ENCODE peak calls at places on chromosomes 7 and 10, in seven cellular contexts. One of them, this sample, is unnamed.

GRCh38 chr7:22190736-22191135 is 166.2 kb downstream of the RAPGEF5 start:
- DNase-seq in mesenchymal stem cell: no peak
- DNase-seq in brain microvascular endothelial cell: no peak
- DNase-seq in pancreas: no peak
- DNase-seq in IMR-90: no peak
- DNase-seq in GM12878: no peak
- DNase-seq in CD8-positive, alpha-beta T cell: no peak
- DNase-seq in this sample: no peak

GRCh38 chr7:45686441-45687184 is 112.4 kb downstream of the ADCY1 start:
- DNase-seq in mesenchymal stem cell: no peak
- DNase-seq in brain microvascular endothelial cell: no peak
- DNase-seq in pancreas: no peak
- DNase-seq in IMR-90: no peak
- DNase-seq in GM12878: no peak
- DNase-seq in CD8-positive, alpha-beta T cell: no peak
- DNase-seq in this sample: no peak

GRCh38 chr10:70925377-70926214 is 37.2 kb upstream of the PCBD1 start:
- DNase-seq in mesenchymal stem cell: peak
- DNase-seq in brain microvascular endothelial cell: no peak
- DNase-seq in pancreas: no peak
- DNase-seq in IMR-90: no peak
- DNase-seq in GM12878: no peak
- DNase-seq in CD8-positive, alpha-beta T cell: peak
- DNase-seq in this sample: peak

GRCh38 chr10:127834221-127834620 is 58.5 kb downstream of the CLRN3 start:
- DNase-seq in mesenchymal stem cell: no peak
- DNase-seq in brain microvascular endothelial cell: no peak
- DNase-seq in pancreas: no peak
- DNase-seq in IMR-90: no peak
- DNase-seq in GM12878: no peak
- DNase-seq in CD8-positive, alpha-beta T cell: no peak
- DNase-seq in this sample: no peak

GRCh38 chr10:91409069-91409868 is 875 bp upstream of the HECTD2 start:
- DNase-seq in mesenchymal stem cell: peak
- DNase-seq in brain microvascular endothelial cell: peak
- DNase-seq in pancreas: peak
- DNase-seq in IMR-90: peak
- DNase-seq in GM12878: no peak
- DNase-seq in CD8-positive, alpha-beta T cell: no peak
- DNase-seq in this sample: peak

GRCh38 chr10:123443924-123444323 is 222.2 kb upstream of the GPR26 start:
- DNase-seq in mesenchymal stem cell: no peak
- DNase-seq in brain microvascular endothelial cell: no peak
- DNase-seq in pancreas: no peak
- DNase-seq in IMR-90: no peak
- DNase-seq in GM12878: no peak
- DNase-seq in CD8-positive, alpha-beta T cell: no peak
- DNase-seq in this sample: no peak

GRCh38 chr7:4700577-4701235 is 18.6 kb downstream of the FOXK1 start:
- DNase-seq in mesenchymal stem cell: peak
- DNase-seq in brain microvascular endothelial cell: peak
- DNase-seq in pancreas: no peak
- DNase-seq in IMR-90: peak
- DNase-seq in GM12878: no peak
- DNase-seq in CD8-positive, alpha-beta T cell: no peak
- DNase-seq in this sample: no peak

GRCh38 chr7:116672596-116673503 is 854 bp downstream of the MET start:
- DNase-seq in mesenchymal stem cell: peak
- DNase-seq in brain microvascular endothelial cell: no peak
- DNase-seq in pancreas: peak
- DNase-seq in IMR-90: peak
- DNase-seq in GM12878: no peak
- DNase-seq in CD8-positive, alpha-beta T cell: no peak
- DNase-seq in this sample: peak

GRCh38 chr10:22631185-22631584 is 83.2 kb downstream of the PIP4K2A start:
- DNase-seq in mesenchymal stem cell: no peak
- DNase-seq in brain microvascular endothelial cell: no peak
- DNase-seq in pancreas: no peak
- DNase-seq in IMR-90: no peak
- DNase-seq in GM12878: no peak
- DNase-seq in CD8-positive, alpha-beta T cell: no peak
- DNase-seq in this sample: no peak

GRCh38 chr7:83579740-83580139 is 69.2 kb downstream of the SEMA3E start:
- DNase-seq in mesenchymal stem cell: peak
- DNase-seq in brain microvascular endothelial cell: no peak
- DNase-seq in pancreas: no peak
- DNase-seq in IMR-90: peak
- DNase-seq in GM12878: no peak
- DNase-seq in CD8-positive, alpha-beta T cell: no peak
- DNase-seq in this sample: no peak

GRCh38 chr10:100479059-100479458 is 16.2 kb downstream of the WNT8B start:
- DNase-seq in mesenchymal stem cell: no peak
- DNase-seq in brain microvascular endothelial cell: no peak
- DNase-seq in pancreas: no peak
- DNase-seq in IMR-90: no peak
- DNase-seq in GM12878: no peak
- DNase-seq in CD8-positive, alpha-beta T cell: no peak
- DNase-seq in this sample: no peak

GRCh38 chr7:148940702-148941597 is 56.9 kb upstream of the EZH2 start:
- DNase-seq in mesenchymal stem cell: peak
- DNase-seq in brain microvascular endothelial cell: peak
- DNase-seq in pancreas: peak
- DNase-seq in IMR-90: peak
- DNase-seq in GM12878: peak
- DNase-seq in CD8-positive, alpha-beta T cell: peak
- DNase-seq in this sample: peak

GRCh38 chr10:97279121-97279815 is 13.2 kb downstream of the ARHGAP19 start:
- DNase-seq in mesenchymal stem cell: peak
- DNase-seq in brain microvascular endothelial cell: peak
- DNase-seq in pancreas: no peak
- DNase-seq in IMR-90: peak
- DNase-seq in GM12878: no peak
- DNase-seq in CD8-positive, alpha-beta T cell: no peak
- DNase-seq in this sample: no peak

GRCh38 chr7:26553582-26553981 is 261.9 kb downstream of the SNX10 start:
- DNase-seq in mesenchymal stem cell: no peak
- DNase-seq in brain microvascular endothelial cell: no peak
- DNase-seq in pancreas: no peak
- DNase-seq in IMR-90: no peak
- DNase-seq in GM12878: no peak
- DNase-seq in CD8-positive, alpha-beta T cell: no peak
- DNase-seq in this sample: no peak

GRCh38 chr7:123643495-123644428 is 11.9 kb upstream of the LMOD2 start:
- DNase-seq in mesenchymal stem cell: peak
- DNase-seq in brain microvascular endothelial cell: peak
- DNase-seq in pancreas: no peak
- DNase-seq in IMR-90: peak
- DNase-seq in GM12878: no peak
- DNase-seq in CD8-positive, alpha-beta T cell: no peak
- DNase-seq in this sample: peak

GRCh38 chr7:832292-832967 is at the start of gene SUN1:
- DNase-seq in mesenchymal stem cell: peak
- DNase-seq in brain microvascular endothelial cell: peak
- DNase-seq in pancreas: no peak
- DNase-seq in IMR-90: peak
- DNase-seq in GM12878: peak
- DNase-seq in CD8-positive, alpha-beta T cell: no peak
- DNase-seq in this sample: no peak

DNA sequence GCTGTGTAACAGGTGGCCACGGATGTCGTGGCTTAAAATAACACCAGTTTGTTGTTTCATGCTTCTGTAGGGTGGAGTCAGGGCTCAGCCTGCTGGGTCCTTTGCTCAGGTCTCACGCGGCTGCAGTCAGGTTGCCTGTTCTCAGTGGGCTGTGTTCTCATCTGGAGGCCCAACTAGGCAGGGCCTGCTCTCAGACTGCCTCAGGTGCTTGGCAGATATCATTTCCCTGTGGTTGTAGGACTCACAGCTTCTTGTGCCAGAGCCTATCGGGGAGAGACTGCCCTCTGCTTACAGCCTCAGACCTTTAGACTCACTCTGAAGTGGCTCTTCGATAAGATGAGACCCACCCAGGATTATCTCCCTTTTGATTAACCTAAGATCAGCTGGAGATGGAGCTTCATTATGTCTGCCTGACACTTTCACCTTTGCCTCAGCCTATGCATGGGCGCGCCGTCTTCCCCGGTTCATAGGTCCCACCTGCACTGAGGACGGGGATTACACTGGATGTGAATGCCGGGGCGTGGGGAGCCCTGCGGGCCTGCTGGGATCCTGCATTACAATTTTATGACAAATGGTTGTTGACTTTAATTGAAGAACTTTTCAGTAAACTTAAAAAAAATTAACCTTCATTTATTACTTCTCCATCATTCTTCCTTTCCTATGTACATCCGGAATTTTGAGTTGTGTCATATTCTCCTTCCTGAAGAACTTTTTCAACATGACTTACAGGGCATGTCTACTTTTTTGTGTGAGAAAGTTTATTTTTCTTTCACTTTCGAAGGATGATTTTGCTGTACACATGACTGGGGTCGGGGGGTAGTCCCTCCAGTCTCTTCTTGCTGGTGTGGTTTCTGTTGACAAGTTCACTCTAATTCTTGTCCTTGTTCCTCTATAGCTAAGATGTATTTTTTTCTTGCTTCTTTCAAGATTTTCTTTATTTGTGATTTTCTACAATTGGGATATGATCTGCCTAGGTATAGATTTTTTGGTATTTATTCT is 55.5 kb downstream of the INPP5A start:
- DNase-seq in mesenchymal stem cell: no peak
- DNase-seq in brain microvascular endothelial cell: no peak
- DNase-seq in pancreas: no peak
- DNase-seq in IMR-90: no peak
- DNase-seq in GM12878: peak
- DNase-seq in CD8-positive, alpha-beta T cell: no peak
- DNase-seq in this sample: no peak
- H3K27ac ChIP-seq in mesenchymal stem cell: no peak
- H3K27ac ChIP-seq in brain microvascular endothelial cell: no peak
- H3K27ac ChIP-seq in pancreas: no peak
- H3K27ac ChIP-seq in IMR-90: no peak
- H3K27ac ChIP-seq in GM12878: peak
- H3K27ac ChIP-seq in CD8-positive, alpha-beta T cell: no peak
- H3K27ac ChIP-seq in this sample: no peak

GRCh38 chr10:34503704-34504103 is 311.4 kb downstream of the PARD3 start:
- DNase-seq in mesenchymal stem cell: no peak
- DNase-seq in brain microvascular endothelial cell: no peak
- DNase-seq in pancreas: no peak
- DNase-seq in IMR-90: no peak
- DNase-seq in GM12878: no peak
- DNase-seq in CD8-positive, alpha-beta T cell: no peak
- DNase-seq in this sample: no peak

GRCh38 chr10:34506773-34507172 is 308.3 kb downstream of the PARD3 start:
- DNase-seq in mesenchymal stem cell: no peak
- DNase-seq in brain microvascular endothelial cell: no peak
- DNase-seq in pancreas: no peak
- DNase-seq in IMR-90: no peak
- DNase-seq in GM12878: no peak
- DNase-seq in CD8-positive, alpha-beta T cell: no peak
- DNase-seq in this sample: no peak

GRCh38 chr10:34507217-34507616 is 307.9 kb downstream of the PARD3 start:
- DNase-seq in mesenchymal stem cell: no peak
- DNase-seq in brain microvascular endothelial cell: no peak
- DNase-seq in pancreas: no peak
- DNase-seq in IMR-90: no peak
- DNase-seq in GM12878: no peak
- DNase-seq in CD8-positive, alpha-beta T cell: no peak
- DNase-seq in this sample: no peak

GRCh38 chr10:34505338-34505737 is 309.8 kb downstream of the PARD3 start:
- DNase-seq in mesenchymal stem cell: no peak
- DNase-seq in brain microvascular endothelial cell: no peak
- DNase-seq in pancreas: no peak
- DNase-seq in IMR-90: no peak
- DNase-seq in GM12878: no peak
- DNase-seq in CD8-positive, alpha-beta T cell: no peak
- DNase-seq in this sample: no peak

DNA sequence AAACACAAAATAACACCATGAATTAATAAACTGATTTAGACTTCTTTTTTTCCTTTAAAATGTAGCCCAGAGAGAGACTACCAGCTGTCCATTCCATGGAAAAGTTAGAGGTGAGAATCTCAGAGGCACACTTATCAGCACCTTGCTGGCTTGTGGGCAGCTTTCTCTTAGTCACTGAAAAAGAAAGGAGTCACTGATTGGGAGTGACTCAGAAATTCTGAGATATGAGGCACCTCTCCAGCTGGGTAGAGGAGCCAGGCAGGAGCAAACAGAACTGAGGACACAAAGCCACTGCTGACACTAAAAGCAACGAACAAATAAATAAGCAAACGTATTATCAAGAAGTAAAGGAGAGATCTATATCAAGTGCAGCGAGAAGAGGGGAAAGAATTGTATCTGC is 310.6 kb downstream of the PARD3 start:
- DNase-seq in mesenchymal stem cell: peak
- DNase-seq in brain microvascular endothelial cell: peak
- DNase-seq in pancreas: peak
- DNase-seq in IMR-90: peak
- DNase-seq in GM12878: no peak
- DNase-seq in CD8-positive, alpha-beta T cell: no peak
- DNase-seq in this sample: no peak
- H3K27ac ChIP-seq in mesenchymal stem cell: peak
- H3K27ac ChIP-seq in brain microvascular endothelial cell: no peak
- H3K27ac ChIP-seq in pancreas: no peak
- H3K27ac ChIP-seq in IMR-90: no peak
- H3K27ac ChIP-seq in GM12878: no peak
- H3K27ac ChIP-seq in CD8-positive, alpha-beta T cell: no peak
- H3K27ac ChIP-seq in this sample: no peak

GRCh38 chr7:8133955-8134733 is 127.8 kb downstream of the ICA1 start:
- DNase-seq in mesenchymal stem cell: no peak
- DNase-seq in brain microvascular endothelial cell: no peak
- DNase-seq in pancreas: no peak
- DNase-seq in IMR-90: no peak
- DNase-seq in GM12878: peak
- DNase-seq in CD8-positive, alpha-beta T cell: no peak
- DNase-seq in this sample: no peak
- H3K27ac ChIP-seq in mesenchymal stem cell: peak
- H3K27ac ChIP-seq in brain microvascular endothelial cell: no peak
- H3K27ac ChIP-seq in pancreas: no peak
- H3K27ac ChIP-seq in IMR-90: no peak
- H3K27ac ChIP-seq in GM12878: peak
- H3K27ac ChIP-seq in CD8-positive, alpha-beta T cell: no peak
- H3K27ac ChIP-seq in this sample: no peak

GRCh38 chr7:90721869-90722431 is 125.8 kb downstream of the CDK14 start:
- DNase-seq in mesenchymal stem cell: no peak
- DNase-seq in brain microvascular endothelial cell: no peak
- DNase-seq in pancreas: no peak
- DNase-seq in IMR-90: no peak
- DNase-seq in GM12878: no peak
- DNase-seq in CD8-positive, alpha-beta T cell: no peak
- DNase-seq in this sample: no peak

GRCh38 chr7:90720970-90721768 is 125.0 kb downstream of the CDK14 start:
- DNase-seq in mesenchymal stem cell: peak
- DNase-seq in brain microvascular endothelial cell: peak
- DNase-seq in pancreas: peak
- DNase-seq in IMR-90: peak
- DNase-seq in GM12878: no peak
- DNase-seq in CD8-positive, alpha-beta T cell: no peak
- DNase-seq in this sample: peak

GRCh38 chr7:90726120-90726519 is 130.0 kb downstream of the CDK14 start:
- DNase-seq in mesenchymal stem cell: peak
- DNase-seq in brain microvascular endothelial cell: no peak
- DNase-seq in pancreas: no peak
- DNase-seq in IMR-90: peak
- DNase-seq in GM12878: no peak
- DNase-seq in CD8-positive, alpha-beta T cell: no peak
- DNase-seq in this sample: no peak

GRCh38 chr7:90723866-90724265 is 127.7 kb downstream of the CDK14 start:
- DNase-seq in mesenchymal stem cell: no peak
- DNase-seq in brain microvascular endothelial cell: no peak
- DNase-seq in pancreas: no peak
- DNase-seq in IMR-90: no peak
- DNase-seq in GM12878: no peak
- DNase-seq in CD8-positive, alpha-beta T cell: no peak
- DNase-seq in this sample: no peak

GRCh38 chr7:90723233-90723632 is 127.1 kb downstream of the CDK14 start:
- DNase-seq in mesenchymal stem cell: no peak
- DNase-seq in brain microvascular endothelial cell: no peak
- DNase-seq in pancreas: no peak
- DNase-seq in IMR-90: no peak
- DNase-seq in GM12878: no peak
- DNase-seq in CD8-positive, alpha-beta T cell: no peak
- DNase-seq in this sample: peak
- H3K27ac ChIP-seq in mesenchymal stem cell: no peak
- H3K27ac ChIP-seq in brain microvascular endothelial cell: no peak
- H3K27ac ChIP-seq in pancreas: no peak
- H3K27ac ChIP-seq in IMR-90: no peak
- H3K27ac ChIP-seq in GM12878: no peak
- H3K27ac ChIP-seq in CD8-positive, alpha-beta T cell: no peak
- H3K27ac ChIP-seq in this sample: peak

This sample was measured in Karpas-422.